ENCODE peak calls at places on chromosomes 4 and X, in four cellular contexts. Z, I, T and D are unnamed samples. For H3K4me1, the result is how much of the 10 kb centered on the place peaks cover.

GRCh38 chr4:41857225-41857624 is 78.0 kb upstream of the TMEM33 start:
- DNase-seq in Z (no peak), I (peak), T (no peak), D (no peak)

GRCh38 chr4:22670953-22671352 is 21.8 kb upstream of the GBA3 start:
- DNase-seq in Z (peak), I (no peak), T (peak), D (peak)

GRCh38 chrX:107574054-107574683 is 54.1 kb upstream of the PRPS1 start:
- DNase-seq in Z (peak), I (no peak), T (peak), D (peak)

GRCh38 chrX:107825698-107826285 is at the start of gene MID2:
- DNase-seq in Z (peak), I (peak), T (peak), D (peak)

GRCh38 chrX:154541896-154542722 is 4.5 kb downstream of the G6PD start:
- DNase-seq in Z (peak), I (no peak), T (peak), D (peak)

GRCh38 chrX:149493567-149494562 is 11.2 kb downstream of the IDS start:
- DNase-seq in Z (peak), I (no peak), T (no peak), D (no peak)

GRCh38 chr4:76035799-76036389 is at the start of gene CXCL11:
- DNase-seq in Z (no peak), I (no peak), T (no peak), D (no peak)

GRCh38 chrX:131746491-131746968 is 202.7 kb downstream of the OR13H1 start:
- DNase-seq in Z (no peak), I (peak), T (peak), D (peak)

GRCh38 chr4:173211222-173211621 is 42.6 kb downstream of the GALNT7 start:
- DNase-seq in Z (no peak), I (no peak), T (no peak), D (no peak)

GRCh38 chr4:102858828-102859464 is 9.8 kb upstream of the CISD2 start:
- DNase-seq in Z (no peak), I (no peak), T (no peak), D (no peak)

GRCh38 chrX:41825796-41826195 is 97.6 kb downstream of the CASK start:
- DNase-seq in Z (no peak), I (no peak), T (no peak), D (no peak)

GRCh38 chr4:93719552-93719951 is 109.0 kb upstream of the ATOH1 start:
- DNase-seq in Z (no peak), I (no peak), T (no peak), D (no peak)

GRCh38 chr4:9904976-9905587 is 116.2 kb downstream of the SLC2A9 start:
- DNase-seq in Z (peak), I (no peak), T (peak), D (no peak)

GRCh38 chr4:185396724-185397402 is at the start of gene ANKRD37:
- DNase-seq in Z (peak), I (peak), T (peak), D (no peak)

GRCh38 chrX:1212532-1212931 is at the start of gene CRLF2:
- DNase-seq in Z (peak), I (no peak), T (no peak), D (peak)

GRCh38 chr4:189845145-189845846 is 95.4 kb upstream of the FRG1 start:
- DNase-seq in Z (peak), I (no peak), T (peak), D (peak)

GRCh38 chrX:14729058-14729457 is 143.8 kb downstream of the FANCB start:
- DNase-seq in Z (peak), I (no peak), T (no peak), D (no peak)

GRCh38 chrX:148270499-148270898 is 229.9 kb upstream of the AFF2 start:
- DNase-seq in Z (no peak), I (no peak), T (no peak), D (no peak)

GRCh38 chr4:6257243-6258025 is 12.2 kb upstream of the WFS1 start:
- DNase-seq in Z (no peak), I (no peak), T (peak), D (no peak)

GRCh38 chr4:40601641-40602040 is 28.0 kb downstream of the RBM47 start:
- DNase-seq in Z (no peak), I (no peak), T (no peak), D (no peak)

GRCh38 chr4:82811838-82812672 is 13.5 kb upstream of the SCD5 start:
- DNase-seq in Z (no peak), I (no peak), T (peak), D (no peak)

GRCh38 chrX:54808109-54808604 is 612 bp downstream of the MAGED2 start:
- DNase-seq in Z (peak), I (peak), T (peak), D (peak)

GRCh38 chrX:37010496-37010895 is 2.3 kb downstream of the FAM47C start:
- DNase-seq in Z (no peak), I (no peak), T (no peak), D (no peak)

GRCh38 chr4:24067781-24068193 is 177.9 kb upstream of the PPARGC1A start:
- DNase-seq in Z (peak), I (no peak), T (peak), D (no peak)

GRCh38 chr4:81198151-81198550 is 16.9 kb downstream of the PRKG2 start:
- DNase-seq in Z (no peak), I (no peak), T (no peak), D (no peak)

GRCh38 chr4:159549092-159549491 is 446.2 kb downstream of the RAPGEF2 start:
- DNase-seq in Z (peak), I (no peak), T (peak), D (no peak)

GRCh38 chr4:184453402-184454160 is 20.8 kb downstream of the IRF2 start:
- DNase-seq in Z (peak), I (no peak), T (peak), D (peak)

GRCh38 chr4:186485621-186486062 is 69.7 kb downstream of the MTNR1A start:
- DNase-seq in Z (peak), I (peak), T (peak), D (peak)

GRCh38 chr4:108060164-108060563 is 70.5 kb downstream of the HADH start:
- DNase-seq in Z (peak), I (peak), T (peak), D (peak)

GRCh38 chr4:107376293-107376692 is 340.2 kb upstream of the DKK2 start:
- DNase-seq in Z (no peak), I (no peak), T (no peak), D (no peak)

GRCh38 chr4:65805936-65806335 is 135.6 kb upstream of the EPHA5 start:
- DNase-seq in Z (no peak), I (no peak), T (no peak), D (no peak)

GRCh38 chr4:110586137-110586850 is 36.6 kb downstream of the PITX2 start:
- DNase-seq in Z (peak), I (peak), T (peak), D (peak)

GRCh38 chr4:2934077-2934812 is 29.0 kb downstream of the NOP14 start:
- DNase-seq in Z (peak), I (no peak), T (peak), D (peak)
- H3K4me1 ChIP-seq in Z (under half), I (under half), T (under half), D (under half)

GRCh38 chrX:70166601-70167590 is 10.4 kb upstream of the DGAT2L6 start:
- DNase-seq in Z (peak), I (no peak), T (peak), D (peak)
- H3K9ac ChIP-seq in Z (peak), I (peak), T (no peak), D (no peak)

GRCh38 chrX:123086768-123087167 is 97.3 kb upstream of the GRIA3 start:
- DNase-seq in Z (no peak), I (no peak), T (no peak), D (no peak)

GRCh38 chrX:123085311-123085940 is 98.7 kb upstream of the GRIA3 start:
- DNase-seq in Z (no peak), I (no peak), T (peak), D (no peak)

GRCh38 chrX:123088930-123089329 is 95.1 kb upstream of the GRIA3 start:
- DNase-seq in Z (no peak), I (no peak), T (no peak), D (no peak)

GRCh38 chrX:123087326-123087725 is 96.8 kb upstream of the GRIA3 start:
- DNase-seq in Z (peak), I (no peak), T (peak), D (peak)

DNA sequence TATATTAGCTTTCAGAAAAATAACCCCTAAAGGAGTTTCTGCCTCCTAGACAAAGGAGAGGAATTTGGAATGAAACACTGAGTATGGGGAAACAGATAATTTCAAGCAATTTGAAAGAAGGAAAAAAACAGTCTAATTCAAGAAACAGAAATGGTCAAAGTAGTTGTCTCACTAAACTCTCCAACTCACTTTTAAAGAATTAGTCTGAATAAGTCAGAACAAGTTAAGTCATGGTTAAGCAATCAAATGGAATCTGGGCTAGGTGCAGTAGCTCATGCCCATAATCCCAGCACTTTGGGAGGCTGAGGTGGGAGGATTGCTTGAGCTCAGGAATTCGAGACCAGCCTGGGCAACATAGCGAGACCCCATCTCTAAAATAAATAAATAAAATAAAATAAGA is 95.7 kb upstream of the GRIA3 start:
- DNase-seq in Z (peak), I (no peak), T (no peak), D (peak)
- H3K4me3 ChIP-seq in Z (no peak), I (no peak), T (no peak), D (no peak)

GRCh38 chr4:168585168-168586091 is 88.6 kb downstream of the PALLD start:
- DNase-seq in Z (peak), I (peak), T (peak), D (peak)
- H3K4me1 ChIP-seq in Z (under half), I (under half), T (under half), D (half or more)

GRCh38 chr4:17165256-17165655 is 266.8 kb upstream of the LDB2 start:
- DNase-seq in Z (peak), I (no peak), T (no peak), D (no peak)
- H3K9ac ChIP-seq in Z (peak), I (no peak), T (no peak), D (no peak)

DNA sequence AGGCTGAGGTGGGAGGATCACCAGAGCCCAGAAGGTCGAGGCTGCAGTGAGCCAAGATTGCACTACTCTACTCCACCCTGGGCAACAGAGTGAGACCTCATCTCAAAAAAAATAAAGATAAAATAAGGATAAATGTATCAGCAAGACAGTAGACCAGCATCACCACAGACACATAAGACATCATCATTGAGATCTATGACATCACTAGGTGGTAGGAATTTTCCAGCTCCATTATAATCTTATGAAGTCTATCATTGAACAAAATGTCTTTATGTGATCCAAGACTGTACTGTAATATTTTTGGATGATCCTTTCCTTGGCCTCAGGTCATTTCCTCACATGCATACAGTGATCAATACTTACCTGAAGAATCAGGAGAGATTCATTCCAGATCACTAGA is 8.3 kb upstream of the FAM200B start:
- DNase-seq in Z (no peak), I (no peak), T (no peak), D (no peak)
- H3K4me3 ChIP-seq in Z (no peak), I (no peak), T (no peak), D (no peak)

GRCh38 chr4:87078987-87079469 is 141.4 kb downstream of the KLHL8 start:
- DNase-seq in Z (peak), I (no peak), T (peak), D (peak)

GRCh38 chr4:87081826-87082225 is 138.6 kb downstream of the KLHL8 start:
- DNase-seq in Z (peak), I (no peak), T (peak), D (no peak)

GRCh38 chr4:87080462-87080861 is 140.0 kb downstream of the KLHL8 start:
- DNase-seq in Z (no peak), I (no peak), T (no peak), D (no peak)

GRCh38 chr4:87077834-87078585 is 142.4 kb downstream of the KLHL8 start:
- DNase-seq in Z (peak), I (no peak), T (no peak), D (no peak)

DNA sequence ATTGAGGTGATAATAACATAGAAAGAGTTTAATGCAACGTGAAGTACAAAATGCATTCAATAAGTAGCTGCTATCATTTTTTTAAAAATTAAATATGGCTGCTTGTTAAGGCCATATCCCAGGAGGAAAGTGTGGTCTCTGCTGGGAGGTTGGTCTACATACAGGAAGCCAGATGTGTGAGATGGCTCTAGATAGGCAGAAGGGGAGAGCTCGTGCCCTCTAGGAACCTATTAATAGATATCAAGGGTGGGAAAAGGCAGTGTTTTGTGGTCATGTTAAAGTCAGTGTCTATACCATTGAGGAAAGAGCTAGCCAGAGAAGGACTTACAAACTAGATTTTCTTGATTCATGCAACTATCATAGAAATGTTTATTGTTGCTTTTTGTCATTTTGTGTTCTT is 140.5 kb downstream of the KLHL8 start:
- DNase-seq in Z (no peak), I (no peak), T (no peak), D (no peak)
- H3K4me1 ChIP-seq in Z (under half), I (under half), T (under half), D (half or more)